ENCODE peak calls at places on chromosomes 13 and 19, in five cellular contexts. Y is endothelial cell; F is naive thymus-derived CD8-positive, alpha-beta T cell; W is non-pigmented ciliary epithelial cell; T is activated CD8-positive, alpha-beta memory T cell treated with anti-CD3 and anti-CD28 coated beads, Interleukin-2, amount 10 ng/mL, durations not matched to agents 7 days and 5 days. D is an unnamed sample.

GRCh38 chr13:35712907-35713685 is 236.6 kb upstream of the MAB21L1 start:
- DNase-seq in Y (no peak), F (no peak), W (no peak), T (no peak), D (no peak)

GRCh38 chr19:51750381-51751124 is 1.1 kb downstream of the FPR1 start:
- DNase-seq in Y (no peak), F (no peak), W (no peak), T (no peak), D (no peak)

GRCh38 chr13:41403983-41404382 is 53.4 kb upstream of the RGCC start:
- DNase-seq in Y (no peak), F (no peak), W (no peak), T (no peak), D (no peak)

GRCh38 chr13:113045214-113046007 is 60.2 kb upstream of the F7 start:
- DNase-seq in Y (no peak), F (no peak), W (no peak), T (no peak), D (no peak)

GRCh38 chr19:55801416-55801815 is 30.4 kb downstream of the NLRP11 start:
- DNase-seq in Y (no peak), F (no peak), W (no peak), T (no peak), D (no peak)

GRCh38 chr13:29702912-29703351 is 107.4 kb upstream of the SLC7A1 start:
- DNase-seq in Y (no peak), F (no peak), W (peak), T (no peak), D (no peak)

GRCh38 chr13:42525035-42525504 is 48.9 kb upstream of the TNFSF11 start:
- DNase-seq in Y (peak), F (no peak), W (peak), T (no peak), D (no peak)

GRCh38 chr13:102838982-102839381 is 6.8 kb upstream of the ERCC5 start:
- DNase-seq in Y (no peak), F (no peak), W (no peak), T (no peak), D (no peak)

GRCh38 chr19:41344162-41344561 is 9.6 kb downstream of the TGFB1 start:
- DNase-seq in Y (no peak), F (no peak), W (no peak), T (no peak), D (no peak)

GRCh38 chr13:101681834-101682233 is 229.4 kb downstream of the ITGBL1 start:
- DNase-seq in Y (no peak), F (no peak), W (no peak), T (no peak), D (no peak)

GRCh38 chr13:93872376-93872775 is 607.1 kb downstream of the DCT start:
- DNase-seq in Y (no peak), F (no peak), W (no peak), T (no peak), D (no peak)

GRCh38 chr19:39631178-39631577 is 24.5 kb upstream of the LGALS16 start:
- DNase-seq in Y (no peak), F (no peak), W (no peak), T (no peak), D (no peak)

D was measured in activated CD4-positive, alpha-beta memory T cell treated with anti-CD3 and anti-CD28 coated beads, Interleukin-2, amount 10 ng/mL, durations not matched to agents 7 days and 5 days.